ENCODE peak calls at places on chromosomes 1 and 21, in eight cellular contexts. C, L, I, Q, Y, O, R and Z are unnamed samples.

GRCh38 chr1:5142389-5142788 is 488.0 kb downstream of the AJAP1 start:
- DNase-seq in O (no peak), C (no peak), Q (no peak), Y (no peak), L (no peak), I (no peak), R (no peak), Z (no peak)

GRCh38 chr1:147608601-147609000 is 61.7 kb downstream of the ACP6 start:
- DNase-seq in R (no peak), C (no peak), L (no peak), O (no peak), I (no peak), Y (no peak), Q (no peak), Z (no peak)

GRCh38 chr1:61320575-61320974 is 238.2 kb downstream of the NFIA start:
- DNase-seq in C (no peak), O (no peak), Q (no peak), Y (no peak), R (no peak), I (no peak), L (no peak), Z (no peak)

GRCh38 chr1:27955076-27955475 is 4.7 kb upstream of the XKR8 start:
- DNase-seq in C (no peak), O (no peak), R (no peak), Q (no peak), I (no peak), L (no peak), Y (no peak), Z (no peak)

GRCh38 chr1:88191917-88192316 is 492.2 kb upstream of the PKN2 start:
- DNase-seq in O (no peak), L (no peak), Y (no peak), R (no peak), C (no peak), I (no peak), Q (no peak), Z (no peak)

GRCh38 chr21:40466893-40467483 is 380.0 kb downstream of the DSCAM start:
- DNase-seq in I (no peak), R (no peak), Y (no peak), O (peak), L (no peak), C (no peak), Q (peak), Z (peak)

GRCh38 chr21:33789697-33790096 is 125.9 kb downstream of the ATP5PO start:
- DNase-seq in R (no peak), O (no peak), I (no peak), Y (no peak), Q (peak), L (no peak), C (peak), Z (no peak)

GRCh38 chr1:167922023-167922422 is 8.1 kb upstream of the ADCY10 start:
- DNase-seq in I (no peak), Y (no peak), O (no peak), R (no peak), C (no peak), L (no peak), Q (peak), Z (no peak)

GRCh38 chr1:230268371-230269170 is 157.6 kb downstream of the PGBD5 start:
- DNase-seq in L (no peak), R (peak), Y (no peak), O (peak), C (peak), I (no peak), Q (peak), Z (peak)

GRCh38 chr21:31335957-31336738 is 7.9 kb downstream of the TIAM1 start:
- DNase-seq in Q (peak), R (peak), O (peak), L (no peak), I (no peak), C (no peak), Y (peak), Z (no peak)

DNA sequence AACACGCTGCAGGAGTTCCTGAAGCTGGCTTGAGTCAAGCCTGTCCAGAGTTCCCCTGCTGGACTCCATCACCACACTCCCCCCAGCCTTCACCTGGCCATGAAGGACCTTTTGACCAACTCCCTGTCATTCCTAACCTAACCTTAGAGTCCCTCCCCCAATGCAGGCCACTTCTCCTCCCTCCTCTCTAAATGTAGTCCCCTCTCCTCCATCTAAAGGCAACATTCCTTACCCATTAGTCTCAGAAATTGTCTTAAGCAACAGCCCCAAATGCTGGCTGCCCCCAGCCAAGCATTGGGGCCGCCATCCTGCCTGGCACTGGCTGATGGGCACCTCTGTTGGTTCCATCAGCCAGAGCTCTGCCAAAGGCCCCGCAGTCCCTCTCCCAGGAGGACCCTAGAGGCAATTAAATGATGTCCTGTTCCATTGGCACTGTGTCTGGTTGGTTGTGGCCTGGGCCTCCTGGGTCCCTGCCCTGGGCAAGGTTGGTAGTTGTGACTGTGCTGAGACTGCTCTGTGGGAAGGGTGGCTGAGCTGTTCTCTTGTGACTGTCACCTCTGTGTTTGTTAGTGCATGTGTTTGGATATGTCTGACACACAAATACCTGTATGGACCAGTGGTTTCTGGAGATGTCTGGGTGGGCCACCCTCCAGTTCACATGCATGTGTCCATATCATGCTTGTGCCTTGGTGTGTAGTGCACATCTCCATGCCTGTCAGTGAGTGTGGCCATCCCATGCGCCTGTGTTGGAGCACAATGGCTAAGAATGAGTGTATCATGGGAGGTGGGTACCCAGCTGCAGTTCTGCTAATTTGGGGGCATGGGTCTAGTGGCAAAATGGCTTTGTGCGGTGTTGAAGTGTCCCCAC is 1.4 kb downstream of the SH3BGRL3 start:
- DNase-seq in O (no peak), Y (no peak), I (no peak), C (no peak), L (no peak), R (no peak), Q (no peak), Z (no peak)
- H3K4me3 ChIP-seq in O (no peak), Y (peak), I (peak), C (peak), L (peak), R (peak), Q (peak), Z (no peak)

GRCh38 chr1:26520339-26520738 is 9.2 kb upstream of the RPS6KA1 start:
- DNase-seq in R (no peak), O (no peak), Q (no peak), L (no peak), Y (no peak), I (no peak), C (no peak), Z (no peak)

GRCh38 chr1:26522073-26522472 is 7.5 kb upstream of the RPS6KA1 start:
- DNase-seq in I (no peak), O (no peak), Y (no peak), C (no peak), Q (no peak), R (no peak), L (no peak), Z (no peak)

GRCh38 chr1:26517766-26518049 is 11.9 kb upstream of the RPS6KA1 start:
- DNase-seq in O (no peak), C (no peak), Q (no peak), R (no peak), Y (no peak), I (no peak), L (no peak), Z (no peak)

GRCh38 chr1:26524181-26524580 is 5.4 kb upstream of the RPS6KA1 start:
- DNase-seq in L (peak), Q (no peak), I (no peak), O (no peak), R (no peak), Y (no peak), C (no peak), Z (no peak)

GRCh38 chr1:26521669-26522030 is 7.9 kb upstream of the RPS6KA1 start:
- DNase-seq in Y (no peak), L (no peak), C (no peak), O (no peak), R (no peak), Q (no peak), I (no peak), Z (no peak)
- H3K27ac ChIP-seq in Y (no peak), L (no peak), C (no peak), O (no peak), R (no peak), Q (no peak), I (no peak), Z (no peak)

GRCh38 chr1:114153621-114154145 is at the start of gene SYT6:
- DNase-seq in I (no peak), Q (no peak), L (no peak), R (no peak), Y (no peak), C (no peak), O (no peak), Z (peak)
- H3K4me3 ChIP-seq in I (peak), Q (peak), L (peak), R (peak), Y (peak), C (no peak), O (peak), Z (peak)

DNA sequence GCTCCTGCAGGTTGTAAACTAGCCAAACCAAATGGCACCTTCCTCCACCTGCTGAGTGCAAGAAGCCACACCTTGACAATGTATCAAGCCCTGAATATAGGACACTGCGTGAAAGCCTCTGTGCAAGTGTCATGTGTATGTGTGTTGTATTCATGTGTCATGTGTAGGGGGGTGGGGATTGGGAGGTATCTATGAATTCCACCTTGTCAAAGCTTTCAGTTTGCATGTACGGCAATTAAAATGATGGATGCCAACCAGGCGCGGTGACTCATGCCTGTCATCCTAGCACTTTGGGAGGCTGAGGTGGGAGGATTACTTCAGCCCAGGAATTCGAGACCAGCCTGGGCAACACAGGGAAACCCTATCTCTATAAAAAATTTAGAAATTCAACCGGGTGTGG is 19.8 kb downstream of the CD34 start:
- DNase-seq in L (no peak), R (no peak), Q (no peak), I (no peak), Y (no peak), O (no peak), C (peak), Z (no peak)
- H3K27ac ChIP-seq in L (peak), R (peak), Q (no peak), I (peak), Y (peak), O (peak), C (peak), Z (no peak)

DNA sequence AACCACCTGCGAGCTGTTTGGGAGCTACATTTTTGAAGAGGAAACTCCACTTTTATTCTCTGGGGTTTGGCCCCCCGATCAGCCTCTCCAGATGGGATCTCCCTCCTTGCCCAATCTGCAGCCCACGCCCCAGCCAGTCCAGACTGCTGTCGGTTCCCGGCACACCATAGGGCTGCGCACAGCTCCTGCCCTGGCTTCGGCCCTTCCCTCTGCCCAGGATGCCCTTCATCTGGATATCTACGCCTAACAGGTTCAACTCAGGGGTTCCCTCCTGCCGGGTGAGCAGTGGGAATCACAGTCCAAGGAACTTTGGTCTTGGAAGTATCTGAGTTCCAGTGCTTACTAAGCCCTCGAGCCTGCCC is 135.3 kb downstream of the KAZN start:
- DNase-seq in Y (no peak), O (no peak), L (no peak), I (no peak), R (no peak), Q (no peak), C (no peak), Z (no peak)
- H3K4me3 ChIP-seq in Y (no peak), O (no peak), L (no peak), I (no peak), R (no peak), Q (no peak), C (no peak), Z (no peak)

GRCh38 chr1:55951291-55951690 is 628.1 kb downstream of the PLPP3 start:
- DNase-seq in Y (no peak), O (no peak), I (no peak), L (no peak), R (no peak), Q (peak), C (no peak), Z (no peak)
- H3K27ac ChIP-seq in Y (no peak), O (no peak), I (no peak), L (no peak), R (no peak), Q (no peak), C (no peak), Z (no peak)

DNA sequence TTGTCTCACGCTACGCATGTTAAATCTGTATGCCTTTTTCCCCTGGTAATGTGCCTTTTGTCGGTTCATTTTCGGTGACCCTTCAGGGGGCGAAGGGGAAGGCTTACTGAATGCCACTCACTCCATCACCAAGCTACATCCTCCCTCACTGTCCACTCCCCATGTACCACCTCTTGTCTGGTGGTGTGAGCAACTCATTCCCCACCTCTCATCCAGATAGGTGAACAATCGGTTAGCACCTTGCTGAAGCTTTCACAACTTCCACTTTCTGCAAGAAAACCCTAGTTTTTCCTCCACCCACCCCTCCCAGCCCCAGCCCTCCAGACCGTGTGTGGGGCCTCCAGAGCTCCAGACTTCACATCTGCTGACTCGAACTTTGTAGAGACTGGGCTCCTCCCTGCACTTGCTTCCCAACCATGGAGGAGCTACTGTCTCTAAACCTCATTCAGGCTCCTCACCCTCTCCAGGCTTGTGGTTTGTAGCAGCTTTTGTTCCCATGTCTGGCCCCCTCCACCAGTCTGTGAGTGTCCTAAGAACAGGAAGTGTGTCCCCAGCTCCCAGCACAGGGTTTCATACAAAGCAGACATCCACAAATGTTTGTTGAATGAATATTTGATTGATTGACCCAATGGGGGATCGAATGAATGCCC is 48.4 kb upstream of the RUNX3 start:
- DNase-seq in I (no peak), Y (no peak), C (no peak), L (no peak), O (peak), Q (no peak), R (no peak), Z (no peak)
- H3K4me3 ChIP-seq in I (no peak), Y (no peak), C (no peak), L (no peak), O (no peak), Q (no peak), R (no peak), Z (no peak)

GRCh38 chr1:55065649-55066048 is 26.3 kb downstream of the PCSK9 start:
- DNase-seq in Y (no peak), R (no peak), C (no peak), Q (no peak), O (no peak), I (no peak), L (no peak), Z (no peak)
- H3K27ac ChIP-seq in Y (peak), R (no peak), C (no peak), Q (no peak), O (no peak), I (no peak), L (no peak), Z (no peak)